ENCODE peak calls at places on chromosomes 1 and 21, in four cellular contexts. N is HepG2, F is A549, L is K562. C is an unnamed sample.

GRCh38 chr1:11765661-11766428 is 3.9 kb downstream of the C1orf167 start:
- DNase-seq in L (no peak), N (no peak), F (no peak), C (no peak)

GRCh38 chr1:11826946-11827345 is 20.6 kb downstream of the NPPA start:
- DNase-seq in F (no peak), N (no peak), L (no peak), C (no peak)

GRCh38 chr1:43414634-43415223 is 25.0 kb downstream of the SZT2 start:
- DNase-seq in N (peak; percentile 62), L (peak; percentile 90), F (peak; percentile 32), C (peak; percentile 52)

GRCh38 chr1:92475029-92475428 is 11.7 kb downstream of the GFI1 start:
- DNase-seq in N (no peak), L (no peak), F (no peak), C (no peak)

GRCh38 chr1:69846267-69846666 is 278.5 kb downstream of the LRRC7 start:
- DNase-seq in F (no peak), N (no peak), L (no peak), C (no peak)

GRCh38 chr1:147337040-147337439 is 94.6 kb downstream of the CHD1L start:
- DNase-seq in L (no peak), N (no peak), F (no peak), C (no peak)

GRCh38 chr1:35507947-35508346 is 49.3 kb downstream of the KIAA0319L start:
- DNase-seq in L (no peak), N (no peak), F (no peak), C (no peak)

GRCh38 chr1:1942753-1943656 is 23.9 kb upstream of the TMEM52 start:
- DNase-seq in N (peak; percentile 78), F (no peak), L (no peak), C (no peak)

GRCh38 chr1:94621802-94622201 is 80.2 kb upstream of the F3 start:
- DNase-seq in F (no peak), L (no peak), N (no peak), C (no peak)

GRCh38 chr1:227197064-227197463 is 121.2 kb downstream of the CDC42BPA start:
- DNase-seq in N (no peak), F (no peak), L (no peak), C (no peak)

GRCh38 chr21:36044056-36044455 is 16.3 kb downstream of the SETD4 start:
- DNase-seq in N (no peak), L (no peak), F (no peak), C (no peak)

GRCh38 chr1:208100906-208101305 is 143.3 kb downstream of the PLXNA2 start:
- DNase-seq in F (no peak), L (peak; percentile 10), N (no peak), C (peak; percentile 49)

GRCh38 chr1:51330331-51331201 is at the start of gene TTC39A:
- DNase-seq in F (no peak), N (no peak), L (no peak), C (no peak)

GRCh38 chr1:223455470-223455869 is 62.3 kb downstream of the CCDC185 start:
- DNase-seq in N (no peak), L (no peak), F (no peak), C (no peak)
- TF ChIP-seq BHLHE40 in N (no peak), L (no peak), F (no peak), C (no peak)

GRCh38 chr1:19893687-19894086 is 11.5 kb downstream of the OTUD3 start:
- DNase-seq in L (no peak), N (no peak), F (no peak), C (no peak)

GRCh38 chr1:19892628-19893168 is 10.5 kb downstream of the OTUD3 start:
- DNase-seq in L (no peak), N (no peak), F (no peak), C (peak; percentile 32)

GRCh38 chr1:19889656-19890055 is 7.5 kb downstream of the OTUD3 start:
- DNase-seq in L (no peak), N (no peak), F (no peak), C (no peak)

GRCh38 chr1:19894218-19894617 is 12.0 kb downstream of the OTUD3 start:
- DNase-seq in F (no peak), L (no peak), N (no peak), C (no peak)

DNA sequence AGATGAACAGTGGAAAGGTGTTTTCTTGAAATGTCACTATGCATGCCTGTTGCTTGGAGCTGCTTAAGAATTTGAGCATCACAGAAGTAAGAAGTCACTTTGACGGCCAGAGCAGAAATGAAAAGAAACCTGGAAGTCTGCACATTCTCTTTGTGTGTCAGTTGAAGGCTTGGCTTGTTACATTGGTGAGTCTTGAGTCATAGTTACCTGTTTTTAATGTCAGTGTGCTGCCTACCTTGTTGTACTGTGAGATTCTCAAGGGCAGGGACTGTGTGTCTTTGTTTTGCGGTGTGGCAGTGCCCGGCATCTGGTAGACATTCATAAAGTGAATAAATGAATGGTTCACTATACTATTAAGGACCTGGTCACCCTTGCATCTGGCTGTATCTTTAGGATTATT is 9.9 kb downstream of the OTUD3 start:
- DNase-seq in N (no peak), F (no peak), L (no peak), C (no peak)
- TF ChIP-seq USF2 in N (no peak), F (no peak), L (no peak), C (no peak)

GRCh38 chr21:44049606-44050005 is 37.5 kb downstream of the TRAPPC10 start:
- DNase-seq in F (no peak), N (no peak), L (no peak), C (no peak)
- TF ChIP-seq BHLHE40 in F (no peak), N (no peak), L (no peak), C (no peak)

DNA sequence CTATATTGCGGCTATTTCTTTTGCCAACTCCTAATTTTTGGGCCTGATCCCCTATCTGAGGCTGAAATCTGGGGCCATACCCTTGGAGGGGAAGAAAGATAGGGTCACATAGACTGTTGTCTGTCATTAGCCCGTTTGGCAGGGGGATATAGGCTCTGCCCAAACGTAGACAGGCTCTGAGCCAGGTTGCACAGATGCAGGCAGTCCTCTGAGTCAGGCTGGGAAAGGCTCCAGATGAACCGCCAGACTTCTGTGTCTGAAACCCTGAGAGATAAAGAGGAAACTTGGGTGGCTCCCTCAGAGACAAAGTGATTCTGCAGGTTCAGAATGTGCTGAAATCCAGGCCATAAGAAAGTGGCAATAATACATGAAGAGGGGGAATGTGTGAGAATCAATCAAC is 4.0 kb upstream of the CAP1 start:
- DNase-seq in N (no peak), F (no peak), L (peak; percentile 91), C (peak; percentile 87)
- TF ChIP-seq USF2 in N (no peak), F (no peak), L (no peak), C (no peak)

DNA sequence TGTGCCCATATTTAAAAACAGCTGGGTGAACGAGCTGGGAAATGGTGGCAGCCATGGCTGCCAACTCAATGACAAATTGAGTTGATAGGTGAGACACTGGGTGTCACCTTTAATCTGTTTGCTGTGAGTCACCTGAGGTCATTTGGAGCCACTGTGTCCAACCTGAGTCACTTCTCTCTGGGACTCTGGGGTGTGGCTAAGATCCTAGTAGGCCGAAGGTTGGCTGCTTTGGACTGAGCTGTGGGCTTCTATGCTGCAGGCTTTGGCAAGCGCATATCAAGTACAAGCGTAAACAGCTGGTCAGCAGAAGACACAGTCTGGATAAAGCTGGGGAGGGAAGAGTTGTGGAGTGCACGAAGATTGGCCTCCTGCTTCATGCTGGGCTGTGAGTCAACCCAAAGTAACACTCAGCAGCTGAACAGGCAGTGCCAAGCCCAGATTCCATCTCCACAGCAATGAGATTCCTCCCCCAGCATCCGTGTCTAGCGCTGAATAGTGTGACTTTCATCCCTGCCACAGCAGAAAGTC is 24.0 kb downstream of the TEX35 start:
- DNase-seq in N (peak; percentile 75), L (no peak), F (peak; percentile 90), C (peak; percentile 99)
- TF ChIP-seq BHLHE40 in N (peak; percentile 16), L (no peak), F (no peak), C (peak; percentile 16)

GRCh38 chr1:161844696-161845095 is 78.6 kb downstream of the ATF6 start:
- DNase-seq in N (no peak), L (no peak), F (no peak), C (no peak)

GRCh38 chr1:161849518-161849917 is 83.4 kb downstream of the ATF6 start:
- DNase-seq in F (no peak), L (no peak), N (no peak), C (peak; percentile 31)

GRCh38 chr1:161843156-161843555 is 77.0 kb downstream of the ATF6 start:
- DNase-seq in F (no peak), N (no peak), L (no peak), C (no peak)

GRCh38 chr1:161848676-161849075 is 82.6 kb downstream of the ATF6 start:
- DNase-seq in F (no peak), L (no peak), N (no peak), C (no peak)
- TF ChIP-seq USF2 in F (no peak), L (no peak), N (no peak), C (no peak)

C was measured in IMR-90.